ENCODE peak calls at places on chromosomes 16 and 17, in eight cellular contexts. One of them, this sample, is unnamed.

GRCh38 chr17:74686761-74687160 is 26.0 kb downstream of the CD300LF start:
- DNase-seq in astrocyte of the cerebellum: no peak
- DNase-seq in lower lobe of right lung: no peak
- DNase-seq in heart left ventricle: no peak
- DNase-seq in fibroblast of villous mesenchyme: no peak
- DNase-seq in fibroblast of the aortic adventitia: no peak
- DNase-seq in adrenal gland: no peak
- DNase-seq in upper lobe of right lung: no peak
- DNase-seq in this sample: no peak

GRCh38 chr17:81667754-81668153 is 1.2 kb downstream of the CCDC137 start:
- DNase-seq in astrocyte of the cerebellum: no peak
- DNase-seq in lower lobe of right lung: no peak
- DNase-seq in heart left ventricle: no peak
- DNase-seq in fibroblast of villous mesenchyme: peak; percentile 6
- DNase-seq in fibroblast of the aortic adventitia: no peak
- DNase-seq in adrenal gland: no peak
- DNase-seq in upper lobe of right lung: no peak
- DNase-seq in this sample: no peak

GRCh38 chr17:1515640-1516402 is 591 bp downstream of the INPP5K start:
- DNase-seq in astrocyte of the cerebellum: peak; percentile 86
- DNase-seq in lower lobe of right lung: peak; percentile 55
- DNase-seq in heart left ventricle: peak; percentile 59
- DNase-seq in fibroblast of villous mesenchyme: peak; percentile 97
- DNase-seq in fibroblast of the aortic adventitia: peak; percentile 93
- DNase-seq in adrenal gland: peak; percentile 53
- DNase-seq in upper lobe of right lung: no peak
- DNase-seq in this sample: peak; percentile 72

GRCh38 chr16:89575247-89576172 is at the start of gene CPNE7:
- DNase-seq in astrocyte of the cerebellum: no peak
- DNase-seq in lower lobe of right lung: no peak
- DNase-seq in heart left ventricle: no peak
- DNase-seq in fibroblast of villous mesenchyme: no peak
- DNase-seq in fibroblast of the aortic adventitia: no peak
- DNase-seq in adrenal gland: no peak
- DNase-seq in upper lobe of right lung: no peak
- DNase-seq in this sample: no peak

GRCh38 chr17:29931253-29931932 is 1.4 kb upstream of the SSH2 start:
- DNase-seq in astrocyte of the cerebellum: peak; percentile 62
- DNase-seq in lower lobe of right lung: peak; percentile 63
- DNase-seq in heart left ventricle: peak; percentile 69
- DNase-seq in fibroblast of villous mesenchyme: peak; percentile 80
- DNase-seq in fibroblast of the aortic adventitia: peak; percentile 82
- DNase-seq in adrenal gland: peak; percentile 61
- DNase-seq in upper lobe of right lung: peak; percentile 68
- DNase-seq in this sample: peak; percentile 85

GRCh38 chr17:60781880-60782412 is 104.3 kb downstream of the BCAS3 start:
- DNase-seq in astrocyte of the cerebellum: no peak
- DNase-seq in lower lobe of right lung: no peak
- DNase-seq in heart left ventricle: no peak
- DNase-seq in fibroblast of villous mesenchyme: peak; percentile 4
- DNase-seq in fibroblast of the aortic adventitia: no peak
- DNase-seq in adrenal gland: no peak
- DNase-seq in upper lobe of right lung: no peak
- DNase-seq in this sample: no peak

GRCh38 chr17:57696050-57696449 is 49.0 kb downstream of the CCDC182 start:
- DNase-seq in astrocyte of the cerebellum: no peak
- DNase-seq in lower lobe of right lung: no peak
- DNase-seq in heart left ventricle: peak; percentile 36
- DNase-seq in fibroblast of villous mesenchyme: no peak
- DNase-seq in fibroblast of the aortic adventitia: no peak
- DNase-seq in adrenal gland: peak; percentile 47
- DNase-seq in upper lobe of right lung: no peak
- DNase-seq in this sample: no peak

GRCh38 chr17:55327225-55328088 is 62.7 kb downstream of the HLF start:
- DNase-seq in astrocyte of the cerebellum: no peak
- DNase-seq in lower lobe of right lung: no peak
- DNase-seq in heart left ventricle: no peak
- DNase-seq in fibroblast of villous mesenchyme: no peak
- DNase-seq in fibroblast of the aortic adventitia: no peak
- DNase-seq in adrenal gland: no peak
- DNase-seq in upper lobe of right lung: no peak
- DNase-seq in this sample: no peak

GRCh38 chr16:24580665-24581064 is 41.3 kb downstream of the RBBP6 start:
- DNase-seq in astrocyte of the cerebellum: peak; percentile 8
- DNase-seq in lower lobe of right lung: no peak
- DNase-seq in heart left ventricle: no peak
- DNase-seq in fibroblast of villous mesenchyme: peak; percentile 58
- DNase-seq in fibroblast of the aortic adventitia: peak; percentile 69
- DNase-seq in adrenal gland: no peak
- DNase-seq in upper lobe of right lung: no peak
- DNase-seq in this sample: no peak

GRCh38 chr16:13510425-13511151 is 409.4 kb upstream of the ERCC4 start:
- DNase-seq in astrocyte of the cerebellum: no peak
- DNase-seq in lower lobe of right lung: no peak
- DNase-seq in heart left ventricle: no peak
- DNase-seq in fibroblast of villous mesenchyme: no peak
- DNase-seq in fibroblast of the aortic adventitia: no peak
- DNase-seq in adrenal gland: no peak
- DNase-seq in upper lobe of right lung: no peak
- DNase-seq in this sample: no peak
- TF ChIP-seq CTCF in astrocyte of the cerebellum: no peak
- TF ChIP-seq CTCF in lower lobe of right lung: no peak
- TF ChIP-seq CTCF in heart left ventricle: no peak
- TF ChIP-seq CTCF in fibroblast of villous mesenchyme: no peak
- TF ChIP-seq CTCF in fibroblast of the aortic adventitia: no peak
- TF ChIP-seq CTCF in adrenal gland: no peak
- TF ChIP-seq CTCF in upper lobe of right lung: no peak
- TF ChIP-seq CTCF in this sample: peak; percentile 16

GRCh38 chr17:18324140-18325049 is 9.3 kb downstream of the SMCR8 start:
- DNase-seq in astrocyte of the cerebellum: no peak
- DNase-seq in lower lobe of right lung: no peak
- DNase-seq in heart left ventricle: no peak
- DNase-seq in fibroblast of villous mesenchyme: no peak
- DNase-seq in fibroblast of the aortic adventitia: no peak
- DNase-seq in adrenal gland: no peak
- DNase-seq in upper lobe of right lung: no peak
- DNase-seq in this sample: no peak
- TF ChIP-seq CTCF in astrocyte of the cerebellum: no peak
- TF ChIP-seq CTCF in lower lobe of right lung: no peak
- TF ChIP-seq CTCF in heart left ventricle: no peak
- TF ChIP-seq CTCF in fibroblast of villous mesenchyme: no peak
- TF ChIP-seq CTCF in fibroblast of the aortic adventitia: no peak
- TF ChIP-seq CTCF in adrenal gland: no peak
- TF ChIP-seq CTCF in upper lobe of right lung: no peak
- TF ChIP-seq CTCF in this sample: no peak

GRCh38 chr16:19755268-19755667 is 37.2 kb downstream of the IQCK start:
- DNase-seq in astrocyte of the cerebellum: no peak
- DNase-seq in lower lobe of right lung: no peak
- DNase-seq in heart left ventricle: no peak
- DNase-seq in fibroblast of villous mesenchyme: no peak
- DNase-seq in fibroblast of the aortic adventitia: no peak
- DNase-seq in adrenal gland: no peak
- DNase-seq in upper lobe of right lung: no peak
- DNase-seq in this sample: no peak
- TF ChIP-seq CTCF in astrocyte of the cerebellum: no peak
- TF ChIP-seq CTCF in lower lobe of right lung: no peak
- TF ChIP-seq CTCF in heart left ventricle: no peak
- TF ChIP-seq CTCF in fibroblast of villous mesenchyme: no peak
- TF ChIP-seq CTCF in fibroblast of the aortic adventitia: no peak
- TF ChIP-seq CTCF in adrenal gland: no peak
- TF ChIP-seq CTCF in upper lobe of right lung: no peak
- TF ChIP-seq CTCF in this sample: no peak

GRCh38 chr16:50500171-50500874 is 47.9 kb upstream of the NKD1 start:
- DNase-seq in astrocyte of the cerebellum: no peak
- DNase-seq in lower lobe of right lung: no peak
- DNase-seq in heart left ventricle: no peak
- DNase-seq in fibroblast of villous mesenchyme: no peak
- DNase-seq in fibroblast of the aortic adventitia: no peak
- DNase-seq in adrenal gland: no peak
- DNase-seq in upper lobe of right lung: no peak
- DNase-seq in this sample: no peak
- TF ChIP-seq CTCF in astrocyte of the cerebellum: no peak
- TF ChIP-seq CTCF in lower lobe of right lung: no peak
- TF ChIP-seq CTCF in heart left ventricle: no peak
- TF ChIP-seq CTCF in fibroblast of villous mesenchyme: no peak
- TF ChIP-seq CTCF in fibroblast of the aortic adventitia: no peak
- TF ChIP-seq CTCF in adrenal gland: no peak
- TF ChIP-seq CTCF in upper lobe of right lung: no peak
- TF ChIP-seq CTCF in this sample: no peak

GRCh38 chr17:44527102-44527501 is 23.9 kb upstream of the GPATCH8 start:
- DNase-seq in astrocyte of the cerebellum: no peak
- DNase-seq in lower lobe of right lung: no peak
- DNase-seq in heart left ventricle: no peak
- DNase-seq in fibroblast of villous mesenchyme: no peak
- DNase-seq in fibroblast of the aortic adventitia: no peak
- DNase-seq in adrenal gland: no peak
- DNase-seq in upper lobe of right lung: no peak
- DNase-seq in this sample: no peak

GRCh38 chr17:44523672-44523972 is 20.4 kb upstream of the GPATCH8 start:
- DNase-seq in astrocyte of the cerebellum: no peak
- DNase-seq in lower lobe of right lung: no peak
- DNase-seq in heart left ventricle: no peak
- DNase-seq in fibroblast of villous mesenchyme: no peak
- DNase-seq in fibroblast of the aortic adventitia: no peak
- DNase-seq in adrenal gland: no peak
- DNase-seq in upper lobe of right lung: no peak
- DNase-seq in this sample: no peak

GRCh38 chr17:44529864-44530263 is 26.7 kb upstream of the GPATCH8 start:
- DNase-seq in astrocyte of the cerebellum: no peak
- DNase-seq in lower lobe of right lung: no peak
- DNase-seq in heart left ventricle: no peak
- DNase-seq in fibroblast of villous mesenchyme: no peak
- DNase-seq in fibroblast of the aortic adventitia: no peak
- DNase-seq in adrenal gland: no peak
- DNase-seq in upper lobe of right lung: no peak
- DNase-seq in this sample: no peak

GRCh38 chr17:44531019-44531418 is 26.3 kb upstream of the FZD2 start:
- DNase-seq in astrocyte of the cerebellum: no peak
- DNase-seq in lower lobe of right lung: no peak
- DNase-seq in heart left ventricle: no peak
- DNase-seq in fibroblast of villous mesenchyme: no peak
- DNase-seq in fibroblast of the aortic adventitia: no peak
- DNase-seq in adrenal gland: no peak
- DNase-seq in upper lobe of right lung: no peak
- DNase-seq in this sample: no peak

GRCh38 chr17:44527954-44528353 is 24.7 kb upstream of the GPATCH8 start:
- DNase-seq in astrocyte of the cerebellum: no peak
- DNase-seq in lower lobe of right lung: no peak
- DNase-seq in heart left ventricle: no peak
- DNase-seq in fibroblast of villous mesenchyme: no peak
- DNase-seq in fibroblast of the aortic adventitia: no peak
- DNase-seq in adrenal gland: no peak
- DNase-seq in upper lobe of right lung: no peak
- DNase-seq in this sample: no peak
- TF ChIP-seq CTCF in astrocyte of the cerebellum: no peak
- TF ChIP-seq CTCF in lower lobe of right lung: no peak
- TF ChIP-seq CTCF in heart left ventricle: no peak
- TF ChIP-seq CTCF in fibroblast of villous mesenchyme: no peak
- TF ChIP-seq CTCF in fibroblast of the aortic adventitia: no peak
- TF ChIP-seq CTCF in adrenal gland: no peak
- TF ChIP-seq CTCF in upper lobe of right lung: no peak
- TF ChIP-seq CTCF in this sample: no peak

GRCh38 chr17:70810609-70811008 is 641.3 kb downstream of the KCNJ2 start:
- DNase-seq in astrocyte of the cerebellum: no peak
- DNase-seq in lower lobe of right lung: no peak
- DNase-seq in heart left ventricle: no peak
- DNase-seq in fibroblast of villous mesenchyme: no peak
- DNase-seq in fibroblast of the aortic adventitia: peak; percentile 12
- DNase-seq in adrenal gland: no peak
- DNase-seq in upper lobe of right lung: no peak
- DNase-seq in this sample: no peak

GRCh38 chr17:70804161-70804560 is 634.8 kb downstream of the KCNJ2 start:
- DNase-seq in astrocyte of the cerebellum: no peak
- DNase-seq in lower lobe of right lung: no peak
- DNase-seq in heart left ventricle: no peak
- DNase-seq in fibroblast of villous mesenchyme: no peak
- DNase-seq in fibroblast of the aortic adventitia: no peak
- DNase-seq in adrenal gland: no peak
- DNase-seq in upper lobe of right lung: no peak
- DNase-seq in this sample: no peak

DNA sequence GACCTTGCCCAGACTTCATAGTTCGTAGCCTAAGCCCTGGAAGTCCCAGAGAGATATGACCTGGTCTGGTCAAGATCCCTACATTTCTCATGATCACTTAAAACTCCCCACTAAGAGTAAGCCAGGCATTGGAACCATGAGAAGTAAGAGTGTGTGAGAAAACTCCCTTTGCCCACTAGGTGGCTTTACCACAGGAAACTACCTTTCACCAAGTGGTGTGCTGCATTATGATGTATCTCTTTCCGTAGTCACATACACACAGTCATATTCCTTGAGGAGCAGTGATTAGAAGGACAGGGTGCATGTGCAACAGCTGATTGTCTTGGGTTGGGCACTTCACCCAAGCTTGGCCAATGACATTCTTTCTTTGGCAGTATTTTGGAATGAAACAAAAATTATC is 639.3 kb downstream of the KCNJ2 start:
- DNase-seq in astrocyte of the cerebellum: no peak
- DNase-seq in lower lobe of right lung: no peak
- DNase-seq in heart left ventricle: no peak
- DNase-seq in fibroblast of villous mesenchyme: no peak
- DNase-seq in fibroblast of the aortic adventitia: no peak
- DNase-seq in adrenal gland: no peak
- DNase-seq in upper lobe of right lung: no peak
- DNase-seq in this sample: no peak
- TF ChIP-seq CTCF in astrocyte of the cerebellum: peak; percentile 15
- TF ChIP-seq CTCF in lower lobe of right lung: no peak
- TF ChIP-seq CTCF in heart left ventricle: no peak
- TF ChIP-seq CTCF in fibroblast of villous mesenchyme: no peak
- TF ChIP-seq CTCF in fibroblast of the aortic adventitia: no peak
- TF ChIP-seq CTCF in adrenal gland: no peak
- TF ChIP-seq CTCF in upper lobe of right lung: peak; percentile 19
- TF ChIP-seq CTCF in this sample: no peak